ENCODE peak calls at places on chromosomes 2 and 18, in eight cellular contexts. One of them, this sample, is unnamed.

GRCh38 chr2:218569038-218569431 is 396 bp downstream of the CNOT9 start:
- DNase-seq in NCI-H1092 treated with DMSO at 0.1 percent for 48 hours: no peak
- DNase-seq in H7: no peak
- DNase-seq in aorta: peak
- DNase-seq in GM04504: peak
- DNase-seq in activated naive CD4-positive, alpha-beta T cell: no peak
- DNase-seq in H4: peak
- DNase-seq in skeletal muscle cell: no peak
- DNase-seq in this sample: peak

GRCh38 chr2:110873597-110874525 is 141.5 kb downstream of the ACOXL start:
- DNase-seq in NCI-H1092 treated with DMSO at 0.1 percent for 48 hours: no peak
- DNase-seq in H7: peak
- DNase-seq in aorta: no peak
- DNase-seq in GM04504: no peak
- DNase-seq in activated naive CD4-positive, alpha-beta T cell: no peak
- DNase-seq in H4: no peak
- DNase-seq in skeletal muscle cell: no peak
- DNase-seq in this sample: no peak

GRCh38 chr2:230007931-230008707 is 60.6 kb downstream of the SLC16A14 start:
- DNase-seq in NCI-H1092 treated with DMSO at 0.1 percent for 48 hours: peak
- DNase-seq in H7: peak
- DNase-seq in aorta: peak
- DNase-seq in GM04504: peak
- DNase-seq in activated naive CD4-positive, alpha-beta T cell: peak
- DNase-seq in H4: peak
- DNase-seq in skeletal muscle cell: peak
- DNase-seq in this sample: peak

GRCh38 chr2:46943881-46944798 is 28.5 kb upstream of the MCFD2 start:
- DNase-seq in NCI-H1092 treated with DMSO at 0.1 percent for 48 hours: no peak
- DNase-seq in H7: no peak
- DNase-seq in aorta: no peak
- DNase-seq in GM04504: no peak
- DNase-seq in activated naive CD4-positive, alpha-beta T cell: peak
- DNase-seq in H4: no peak
- DNase-seq in skeletal muscle cell: no peak
- DNase-seq in this sample: no peak

GRCh38 chr2:52745144-52745543 is 1022.5 kb upstream of the CHAC2 start:
- DNase-seq in NCI-H1092 treated with DMSO at 0.1 percent for 48 hours: no peak
- DNase-seq in H7: no peak
- DNase-seq in aorta: no peak
- DNase-seq in GM04504: no peak
- DNase-seq in activated naive CD4-positive, alpha-beta T cell: no peak
- DNase-seq in H4: no peak
- DNase-seq in skeletal muscle cell: no peak
- DNase-seq in this sample: no peak

GRCh38 chr18:46619559-46619958 is 37.5 kb downstream of the LOXHD1 start:
- DNase-seq in NCI-H1092 treated with DMSO at 0.1 percent for 48 hours: no peak
- DNase-seq in H7: no peak
- DNase-seq in aorta: no peak
- DNase-seq in GM04504: no peak
- DNase-seq in activated naive CD4-positive, alpha-beta T cell: no peak
- DNase-seq in H4: no peak
- DNase-seq in skeletal muscle cell: no peak
- DNase-seq in this sample: no peak

GRCh38 chr2:23695214-23696162 is 231.4 kb downstream of the ATAD2B start:
- DNase-seq in NCI-H1092 treated with DMSO at 0.1 percent for 48 hours: no peak
- DNase-seq in H7: peak
- DNase-seq in aorta: peak
- DNase-seq in GM04504: no peak
- DNase-seq in activated naive CD4-positive, alpha-beta T cell: no peak
- DNase-seq in H4: no peak
- DNase-seq in skeletal muscle cell: no peak
- DNase-seq in this sample: no peak

GRCh38 chr2:233426619-233427342 is 72.5 kb downstream of the DGKD start:
- DNase-seq in NCI-H1092 treated with DMSO at 0.1 percent for 48 hours: no peak
- DNase-seq in H7: no peak
- DNase-seq in aorta: no peak
- DNase-seq in GM04504: no peak
- DNase-seq in activated naive CD4-positive, alpha-beta T cell: no peak
- DNase-seq in H4: peak
- DNase-seq in skeletal muscle cell: peak
- DNase-seq in this sample: no peak

GRCh38 chr2:10659898-10660568 is 29.7 kb downstream of the NOL10 start:
- DNase-seq in NCI-H1092 treated with DMSO at 0.1 percent for 48 hours: no peak
- DNase-seq in H7: peak
- DNase-seq in aorta: no peak
- DNase-seq in GM04504: peak
- DNase-seq in activated naive CD4-positive, alpha-beta T cell: no peak
- DNase-seq in H4: peak
- DNase-seq in skeletal muscle cell: peak
- DNase-seq in this sample: peak

GRCh38 chr2:107986278-107987217 is at the start of gene SLC5A7:
- DNase-seq in NCI-H1092 treated with DMSO at 0.1 percent for 48 hours: no peak
- DNase-seq in H7: peak
- DNase-seq in aorta: peak
- DNase-seq in GM04504: no peak
- DNase-seq in activated naive CD4-positive, alpha-beta T cell: no peak
- DNase-seq in H4: no peak
- DNase-seq in skeletal muscle cell: no peak
- DNase-seq in this sample: no peak

GRCh38 chr2:144625216-144626010 is 105.5 kb upstream of the ZEB2 start:
- DNase-seq in NCI-H1092 treated with DMSO at 0.1 percent for 48 hours: no peak
- DNase-seq in H7: no peak
- DNase-seq in aorta: no peak
- DNase-seq in GM04504: no peak
- DNase-seq in activated naive CD4-positive, alpha-beta T cell: no peak
- DNase-seq in H4: no peak
- DNase-seq in skeletal muscle cell: no peak
- DNase-seq in this sample: no peak

GRCh38 chr2:65465857-65466256 is 33.5 kb upstream of the SPRED2 start:
- DNase-seq in NCI-H1092 treated with DMSO at 0.1 percent for 48 hours: no peak
- DNase-seq in H7: no peak
- DNase-seq in aorta: no peak
- DNase-seq in GM04504: no peak
- DNase-seq in activated naive CD4-positive, alpha-beta T cell: no peak
- DNase-seq in H4: no peak
- DNase-seq in skeletal muscle cell: no peak
- DNase-seq in this sample: no peak

GRCh38 chr2:15315411-15315810 is 245.7 kb downstream of the NBAS start:
- DNase-seq in NCI-H1092 treated with DMSO at 0.1 percent for 48 hours: no peak
- DNase-seq in H7: no peak
- DNase-seq in aorta: no peak
- DNase-seq in GM04504: no peak
- DNase-seq in activated naive CD4-positive, alpha-beta T cell: no peak
- DNase-seq in H4: no peak
- DNase-seq in skeletal muscle cell: no peak
- DNase-seq in this sample: no peak

GRCh38 chr2:132950986-132951385 is 281.0 kb upstream of the LYPD1 start:
- DNase-seq in NCI-H1092 treated with DMSO at 0.1 percent for 48 hours: no peak
- DNase-seq in H7: no peak
- DNase-seq in aorta: no peak
- DNase-seq in GM04504: no peak
- DNase-seq in activated naive CD4-positive, alpha-beta T cell: no peak
- DNase-seq in H4: no peak
- DNase-seq in skeletal muscle cell: no peak
- DNase-seq in this sample: no peak

GRCh38 chr18:75408554-75409506 is 18.7 kb downstream of the SMIM21 start:
- DNase-seq in NCI-H1092 treated with DMSO at 0.1 percent for 48 hours: peak
- DNase-seq in H7: no peak
- DNase-seq in aorta: no peak
- DNase-seq in GM04504: peak
- DNase-seq in activated naive CD4-positive, alpha-beta T cell: no peak
- DNase-seq in H4: peak
- DNase-seq in skeletal muscle cell: peak
- DNase-seq in this sample: no peak

GRCh38 chr18:21273568-21273967 is 31.5 kb downstream of the GREB1L start:
- DNase-seq in NCI-H1092 treated with DMSO at 0.1 percent for 48 hours: no peak
- DNase-seq in H7: no peak
- DNase-seq in aorta: no peak
- DNase-seq in GM04504: no peak
- DNase-seq in activated naive CD4-positive, alpha-beta T cell: no peak
- DNase-seq in H4: no peak
- DNase-seq in skeletal muscle cell: no peak
- DNase-seq in this sample: no peak

GRCh38 chr2:97748397-97748796 is 35.0 kb downstream of the ZAP70 start:
- DNase-seq in NCI-H1092 treated with DMSO at 0.1 percent for 48 hours: peak
- DNase-seq in H7: peak
- DNase-seq in aorta: no peak
- DNase-seq in GM04504: no peak
- DNase-seq in activated naive CD4-positive, alpha-beta T cell: peak
- DNase-seq in H4: no peak
- DNase-seq in skeletal muscle cell: no peak
- DNase-seq in this sample: peak

GRCh38 chr2:206989306-206989705 is 50.0 kb downstream of the CPO start:
- DNase-seq in NCI-H1092 treated with DMSO at 0.1 percent for 48 hours: no peak
- DNase-seq in H7: peak
- DNase-seq in aorta: no peak
- DNase-seq in GM04504: no peak
- DNase-seq in activated naive CD4-positive, alpha-beta T cell: no peak
- DNase-seq in H4: peak
- DNase-seq in skeletal muscle cell: no peak
- DNase-seq in this sample: peak

GRCh38 chr2:58896600-58896999 is 655.5 kb upstream of the FANCL start:
- DNase-seq in NCI-H1092 treated with DMSO at 0.1 percent for 48 hours: no peak
- DNase-seq in H7: no peak
- DNase-seq in aorta: no peak
- DNase-seq in GM04504: no peak
- DNase-seq in activated naive CD4-positive, alpha-beta T cell: no peak
- DNase-seq in H4: no peak
- DNase-seq in skeletal muscle cell: peak
- DNase-seq in this sample: no peak

GRCh38 chr18:61606068-61606660 is 272.9 kb downstream of the CDH20 start:
- DNase-seq in NCI-H1092 treated with DMSO at 0.1 percent for 48 hours: no peak
- DNase-seq in H7: peak
- DNase-seq in aorta: no peak
- DNase-seq in GM04504: peak
- DNase-seq in activated naive CD4-positive, alpha-beta T cell: no peak
- DNase-seq in H4: no peak
- DNase-seq in skeletal muscle cell: no peak
- DNase-seq in this sample: peak

GRCh38 chr2:161555826-161556225 is 68.4 kb upstream of the SLC4A10 start:
- DNase-seq in NCI-H1092 treated with DMSO at 0.1 percent for 48 hours: no peak
- DNase-seq in H7: no peak
- DNase-seq in aorta: no peak
- DNase-seq in GM04504: no peak
- DNase-seq in activated naive CD4-positive, alpha-beta T cell: no peak
- DNase-seq in H4: no peak
- DNase-seq in skeletal muscle cell: no peak
- DNase-seq in this sample: no peak

GRCh38 chr2:51717318-51717717 is 685.4 kb upstream of the NRXN1 start:
- DNase-seq in NCI-H1092 treated with DMSO at 0.1 percent for 48 hours: no peak
- DNase-seq in H7: no peak
- DNase-seq in aorta: no peak
- DNase-seq in GM04504: peak
- DNase-seq in activated naive CD4-positive, alpha-beta T cell: no peak
- DNase-seq in H4: peak
- DNase-seq in skeletal muscle cell: peak
- DNase-seq in this sample: peak